ENCODE peak calls at places on chromosomes 5 and 9, in five cellular contexts. F is mammary epithelial cell; Q is CD8-positive, alpha-beta memory T cell; B is psoas muscle; Z is Karpas-422. R is an unnamed sample. For H3K9me3, the result is how much of the 10 kb centered on the place peaks cover.

GRCh38 chr5:112876362-112876761 is 15.3 kb downstream of the SRP19 start:
- DNase-seq in F (no peak), Q (no peak), B (no peak), Z (no peak), R (no peak)

GRCh38 chr5:66828046-66828550 is 231.9 kb downstream of the MAST4 start:
- DNase-seq in F (no peak), Q (no peak), B (no peak), Z (no peak), R (no peak)

GRCh38 chr9:128098017-128098935 is 29.3 kb downstream of the PTGES2 start:
- DNase-seq in F (peak), Q (no peak), B (peak), Z (peak), R (peak)

GRCh38 chr5:115599502-115599901 is 2.8 kb downstream of the TICAM2 start:
- DNase-seq in F (no peak), Q (no peak), B (no peak), Z (peak), R (no peak)

GRCh38 chr9:124263800-124264426 is 6.2 kb downstream of the NEK6 start:
- DNase-seq in F (no peak), Q (no peak), B (no peak), Z (peak), R (no peak)

GRCh38 chr5:3127423-3127911 is 376.0 kb upstream of the IRX2 start:
- DNase-seq in F (no peak), Q (no peak), B (no peak), Z (no peak), R (no peak)

GRCh38 chr9:130995399-130995941 is 13.5 kb upstream of the LAMC3 start:
- DNase-seq in F (no peak), Q (no peak), B (peak), Z (peak), R (no peak)

GRCh38 chr5:138459311-138459710 is 6.0 kb upstream of the EGR1 start:
- DNase-seq in F (no peak), Q (peak), B (no peak), Z (no peak), R (no peak)

GRCh38 chr5:138950411-138951011 is 75.4 kb upstream of the LRRTM2 start:
- DNase-seq in F (no peak), Q (no peak), B (no peak), Z (no peak), R (peak)

GRCh38 chr9:34701769-34702736 is 7.9 kb downstream of the CCL21 start:
- DNase-seq in F (peak), Q (peak), B (peak), Z (peak), R (peak)

GRCh38 chr5:170525450-170526211 is 21.8 kb downstream of the KCNIP1 start:
- DNase-seq in F (no peak), Q (no peak), B (no peak), Z (no peak), R (no peak)

GRCh38 chr9:33065157-33066076 is 11.1 kb downstream of the SMU1 start:
- DNase-seq in F (no peak), Q (no peak), B (no peak), Z (no peak), R (no peak)

GRCh38 chr9:1879501-1879900 is 135.6 kb upstream of the SMARCA2 start:
- DNase-seq in F (no peak), Q (no peak), B (no peak), Z (no peak), R (no peak)

GRCh38 chr9:106864533-106865143 is 1.7 kb downstream of the ZNF462 start:
- DNase-seq in F (peak), Q (no peak), B (no peak), Z (no peak), R (peak)

GRCh38 chr9:36924071-36924470 is 110.0 kb downstream of the PAX5 start:
- DNase-seq in F (peak), Q (no peak), B (no peak), Z (no peak), R (peak)

GRCh38 chr5:81232449-81233079 is 558 bp upstream of the CKMT2 start:
- DNase-seq in F (no peak), Q (no peak), B (peak), Z (no peak), R (no peak)

GRCh38 chr9:81621785-81622243 is 67.5 kb downstream of the TLE1 start:
- DNase-seq in F (no peak), Q (no peak), B (no peak), Z (no peak), R (no peak)

GRCh38 chr5:27208051-27208450 is 169.7 kb upstream of the CDH9 start:
- DNase-seq in F (no peak), Q (no peak), B (no peak), Z (no peak), R (no peak)

GRCh38 chr9:119736478-119737454 is 367.5 kb upstream of the BRINP1 start:
- DNase-seq in F (no peak), Q (no peak), B (no peak), Z (no peak), R (no peak)

GRCh38 chr9:2066312-2067273 is 51.4 kb downstream of the SMARCA2 start:
- DNase-seq in F (no peak), Q (no peak), B (no peak), Z (no peak), R (peak)

GRCh38 chr9:95864852-95865580 is 10.5 kb upstream of the ERCC6L2 start:
- DNase-seq in F (no peak), Q (no peak), B (no peak), Z (no peak), R (no peak)

GRCh38 chr5:132771559-132771998 is 5.5 kb downstream of the SEPTIN8 start:
- DNase-seq in F (no peak), Q (peak), B (peak), Z (no peak), R (peak)

GRCh38 chr9:38142201-38142600 is 73.2 kb upstream of the SHB start:
- DNase-seq in F (peak), Q (no peak), B (no peak), Z (no peak), R (peak)

GRCh38 chr9:136690104-136690840 is 3.0 kb upstream of the AGPAT2 start:
- DNase-seq in F (no peak), Q (no peak), B (peak), Z (no peak), R (no peak)
- H3K27ac ChIP-seq in F (no peak), Q (no peak), B (peak), Z (no peak), R (no peak)

DNA sequence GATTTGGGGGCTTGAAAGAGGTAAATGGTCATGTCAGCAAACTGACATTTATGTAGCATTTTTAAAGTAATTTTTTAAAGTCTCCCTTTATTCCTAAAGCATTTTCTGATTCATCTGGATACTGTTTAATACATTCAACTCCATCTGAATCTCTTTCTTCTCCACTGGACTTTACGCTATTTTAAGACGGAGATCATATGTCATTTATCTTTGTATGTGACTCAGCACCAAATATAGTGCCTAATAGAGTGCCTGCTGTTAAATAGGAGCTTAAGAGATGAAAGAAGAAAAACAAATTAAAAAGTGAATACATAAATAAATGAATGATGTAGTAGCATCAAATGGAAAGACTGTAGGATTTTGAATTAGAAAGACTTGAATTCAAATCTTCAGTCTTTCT is 548.8 kb upstream of the SMC2 start:
- DNase-seq in F (no peak), Q (no peak), B (no peak), Z (no peak), R (no peak)
- H3K9me3 ChIP-seq in F (under half), Q (under half), B (under half), Z (under half), R (under half)

DNA sequence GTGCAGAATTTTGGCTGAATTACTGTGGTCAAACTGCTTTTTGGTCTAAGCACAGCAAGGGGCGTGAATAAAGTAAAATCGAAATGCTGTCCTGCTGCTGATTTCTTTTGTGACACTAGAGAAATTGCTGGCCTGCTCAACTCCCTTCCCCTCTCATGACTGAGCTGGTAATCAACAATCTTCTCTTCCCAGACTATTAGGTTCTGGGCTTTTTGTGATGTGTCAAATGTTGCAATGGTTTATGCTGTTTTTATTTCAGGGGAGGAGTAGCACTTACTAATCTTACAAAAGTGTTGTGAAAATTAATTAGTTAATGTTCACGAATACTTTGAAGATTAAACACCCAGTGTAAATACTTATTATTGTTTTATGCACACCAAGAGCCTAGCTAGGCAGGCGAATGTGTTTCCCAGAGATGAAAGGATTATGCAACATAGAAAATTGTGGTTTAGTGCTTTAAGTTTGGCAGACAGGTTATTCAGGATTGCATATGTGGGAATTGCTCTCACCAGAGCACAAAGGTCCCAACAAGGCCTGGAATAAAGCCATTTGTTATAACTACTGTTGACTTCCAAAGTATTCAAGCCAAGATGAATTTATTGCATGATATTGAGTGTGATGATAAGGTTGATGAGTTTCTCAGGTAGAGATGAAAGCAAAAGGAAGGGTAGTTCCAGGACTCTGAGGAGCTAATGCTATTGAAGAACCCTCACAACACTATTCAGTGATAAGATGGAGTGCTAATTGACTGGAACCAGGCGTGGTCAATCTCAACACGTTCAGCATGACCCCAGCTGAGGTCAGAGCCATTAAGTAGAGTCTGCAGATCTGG is 280.7 kb upstream of the ZNF608 start:
- DNase-seq in F (peak), Q (no peak), B (no peak), Z (no peak), R (no peak)
- H3K27ac ChIP-seq in F (no peak), Q (no peak), B (no peak), Z (no peak), R (no peak)

DNA sequence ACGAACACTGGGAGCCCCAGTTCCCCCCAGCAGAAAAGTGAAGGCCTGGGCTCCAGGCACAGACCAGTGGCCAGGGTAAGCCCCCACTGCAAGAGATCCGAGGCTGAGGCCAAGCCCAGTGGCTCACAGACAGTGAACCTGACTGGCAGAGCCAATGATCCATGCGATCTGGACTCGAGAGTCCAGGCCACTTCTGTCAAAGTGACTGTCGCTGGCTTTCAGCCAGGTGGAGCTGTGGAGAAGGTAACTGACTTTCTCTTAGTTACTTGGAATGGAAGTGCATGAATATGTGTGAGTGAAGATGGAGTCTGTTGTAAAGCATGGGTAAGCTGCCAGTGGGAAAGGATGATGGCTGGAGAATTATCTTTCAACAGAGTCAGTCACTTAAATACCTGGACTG is 99.7 kb downstream of the GOLPH3 start:
- DNase-seq in F (no peak), Q (no peak), B (no peak), Z (no peak), R (no peak)
- H3K9me3 ChIP-seq in F (under half), Q (under half), B (under half), Z (under half), R (under half)

GRCh38 chr5:14744296-14745187 is 80.0 kb downstream of the OTULIN start:
- DNase-seq in F (no peak), Q (no peak), B (no peak), Z (no peak), R (no peak)

GRCh38 chr5:14741721-14742426 is 77.4 kb downstream of the OTULIN start:
- DNase-seq in F (no peak), Q (no peak), B (no peak), Z (no peak), R (no peak)

GRCh38 chr5:14745188-14745563 is 80.7 kb downstream of the OTULIN start:
- DNase-seq in F (no peak), Q (no peak), B (no peak), Z (no peak), R (no peak)

GRCh38 chr5:14742427-14743010 is 78.0 kb downstream of the OTULIN start:
- DNase-seq in F (no peak), Q (no peak), B (no peak), Z (no peak), R (no peak)

GRCh38 chr5:14743601-14744295 is 79.2 kb downstream of the OTULIN start:
- DNase-seq in F (peak), Q (no peak), B (no peak), Z (no peak), R (no peak)
- H3K27ac ChIP-seq in F (peak), Q (no peak), B (peak), Z (no peak), R (no peak)

GRCh38 chr5:159392881-159393280 is 62.6 kb upstream of the IL12B start:
- DNase-seq in F (no peak), Q (no peak), B (no peak), Z (no peak), R (no peak)
- H3K9me3 ChIP-seq in F (under half), Q (under half), B (under half), Z (under half), R (under half)

GRCh38 chr5:124740055-124740454 is 6.4 kb downstream of the ZNF608 start:
- DNase-seq in F (no peak), Q (no peak), B (no peak), Z (no peak), R (no peak)
- H3K27ac ChIP-seq in F (peak), Q (no peak), B (peak), Z (no peak), R (no peak)

GRCh38 chr5:12745537-12745936 is 841.3 kb upstream of the CTNND2 start:
- DNase-seq in F (no peak), Q (no peak), B (no peak), Z (no peak), R (no peak)

GRCh38 chr5:12743582-12743981 is 839.3 kb upstream of the CTNND2 start:
- DNase-seq in F (no peak), Q (no peak), B (no peak), Z (no peak), R (no peak)
- H3K9me3 ChIP-seq in F (under half), Q (under half), B (under half), Z (under half), R (under half)